ENCODE peak calls at places on chromosomes 6 and 20, in five cellular contexts. E is GM23338; G is mucosa of descending colon; A is HEK293T; Y is effector memory CD8-positive, alpha-beta T cell. Z is an unnamed sample.

GRCh38 chr6:119791746-119792145 is 442.2 kb upstream of the MAN1A1 start:
- DNase-seq in E (no peak), G (no peak), A (no peak), Y (no peak), Z (no peak)

GRCh38 chr6:81145506-81145905 is 607.0 kb downstream of the TENT5A start:
- DNase-seq in E (no peak), G (no peak), A (no peak), Y (no peak), Z (no peak)

GRCh38 chr6:154154389-154154967 is 115.4 kb downstream of the OPRM1 start:
- DNase-seq in E (peak; percentile 88), G (no peak), A (peak; percentile 55), Y (peak; percentile 69), Z (peak; percentile 56)

GRCh38 chr6:127342296-127342945 is 988 bp downstream of the ECHDC1 start:
- DNase-seq in E (peak; percentile 78), G (no peak), A (peak; percentile 11), Y (no peak), Z (no peak)

GRCh38 chr6:38020593-38020992 is 201.1 kb downstream of the ZFAND3 start:
- DNase-seq in E (no peak), G (no peak), A (no peak), Y (no peak), Z (no peak)

GRCh38 chr6:69866351-69867074 is at the start of gene COL19A1:
- DNase-seq in E (peak; percentile 59), G (peak; percentile 64), A (peak; percentile 45), Y (peak; percentile 1), Z (no peak)

GRCh38 chr20:61941721-61942405 is 123.8 kb downstream of the TAF4 start:
- DNase-seq in E (no peak), G (peak; percentile 23), A (no peak), Y (no peak), Z (no peak)

GRCh38 chr6:20789162-20789561 is 254.9 kb downstream of the CDKAL1 start:
- DNase-seq in E (no peak), G (no peak), A (no peak), Y (no peak), Z (no peak)

GRCh38 chr6:52910091-52910490 is 593 bp upstream of the GSTA3 start:
- DNase-seq in E (no peak), G (no peak), A (no peak), Y (no peak), Z (no peak)

GRCh38 chr20:62219992-62220665 is at the start of gene HRH3:
- DNase-seq in E (peak; percentile 78), G (no peak), A (peak; percentile 88), Y (peak; percentile 11), Z (peak; percentile 22)

GRCh38 chr6:148414836-148415235 is 72.2 kb downstream of the SASH1 start:
- DNase-seq in E (no peak), G (no peak), A (no peak), Y (no peak), Z (no peak)

GRCh38 chr6:47073125-47074110 is 31.3 kb upstream of the ADGRF1 start:
- DNase-seq in E (peak; percentile 69), G (no peak), A (peak; percentile 37), Y (no peak), Z (no peak)

GRCh38 chr6:46011241-46012085 is 4.2 kb downstream of the CLIC5 start:
- DNase-seq in E (no peak), G (peak; percentile 55), A (no peak), Y (peak; percentile 67), Z (peak; percentile 37)

GRCh38 chr6:83265384-83265783 is 72.2 kb downstream of the RWDD2A start:
- DNase-seq in E (no peak), G (no peak), A (no peak), Y (no peak), Z (no peak)

GRCh38 chr20:44448753-44449546 is 26.7 kb upstream of the TTPAL start:
- DNase-seq in E (peak; percentile 90), G (no peak), A (peak; percentile 60), Y (no peak), Z (no peak)

GRCh38 chr6:4567141-4567540 is 209.1 kb upstream of the CDYL start:
- DNase-seq in E (no peak), G (no peak), A (no peak), Y (no peak), Z (no peak)

GRCh38 chr20:10708342-10709185 is 34.8 kb upstream of the JAG1 start:
- DNase-seq in E (no peak), G (no peak), A (no peak), Y (no peak), Z (no peak)

GRCh38 chr6:4653141-4653540 is 123.1 kb upstream of the CDYL start:
- DNase-seq in E (no peak), G (no peak), A (no peak), Y (no peak), Z (no peak)

GRCh38 chr6:143884161-143884560 is 19.9 kb downstream of the ZC2HC1B start:
- DNase-seq in E (no peak), G (no peak), A (no peak), Y (no peak), Z (no peak)

GRCh38 chr6:97306946-97307345 is 23.9 kb upstream of the MMS22L start:
- DNase-seq in E (no peak), G (no peak), A (no peak), Y (no peak), Z (no peak)

GRCh38 chr20:22684763-22685443 is 100.5 kb upstream of the FOXA2 start:
- DNase-seq in E (peak; percentile 45), G (no peak), A (no peak), Y (no peak), Z (no peak)

GRCh38 chr6:136405410-136406029 is 115.9 kb upstream of the BCLAF1 start:
- DNase-seq in E (no peak), G (no peak), A (no peak), Y (no peak), Z (no peak)

GRCh38 chr20:4375881-4376280 is 345.8 kb upstream of the PRND start:
- DNase-seq in E (no peak), G (no peak), A (no peak), Y (no peak), Z (no peak)

GRCh38 chr6:100366419-100366818 is 98.3 kb downstream of the SIM1 start:
- DNase-seq in E (no peak), G (no peak), A (no peak), Y (no peak), Z (no peak)

GRCh38 chr6:51531623-51532022 is 555.8 kb downstream of the PKHD1 start:
- DNase-seq in E (no peak), G (no peak), A (no peak), Y (no peak), Z (no peak)

GRCh38 chr20:63052571-63053429 is 46.0 kb upstream of the BHLHE23 start:
- DNase-seq in E (no peak), G (peak; percentile 40), A (no peak), Y (no peak), Z (no peak)

GRCh38 chr6:41092421-41093140 is 19.8 kb downstream of the NFYA start:
- DNase-seq in E (peak; percentile 21), G (no peak), A (peak; percentile 15), Y (no peak), Z (no peak)

GRCh38 chr6:38209291-38209865 is 389.9 kb downstream of the ZFAND3 start:
- DNase-seq in E (no peak), G (no peak), A (no peak), Y (no peak), Z (no peak)

GRCh38 chr6:85585741-85586140 is 7.9 kb downstream of the SNX14 start:
- DNase-seq in E (no peak), G (no peak), A (no peak), Y (no peak), Z (no peak)

GRCh38 chr6:134619077-134619476 is 301.2 kb upstream of the SGK1 start:
- DNase-seq in E (no peak), G (no peak), A (no peak), Y (no peak), Z (no peak)

GRCh38 chr6:119283214-119283613 is 66.3 kb downstream of the MAN1A1 start:
- DNase-seq in E (no peak), G (no peak), A (no peak), Y (no peak), Z (no peak)

GRCh38 chr6:150048099-150048498 is 20.8 kb downstream of the ULBP3 start:
- DNase-seq in E (no peak), G (no peak), A (no peak), Y (no peak), Z (no peak)

GRCh38 chr6:111113731-111114438 is 26.6 kb downstream of the SLC16A10 start:
- DNase-seq in E (peak; percentile 52), G (no peak), A (no peak), Y (no peak), Z (no peak)